ENCODE peak calls at places on chromosomes 16 and 17, in four cellular contexts. M is GM12878, N is K562, H is GM12891. K is an unnamed sample.

GRCh38 chr17:14790518-14790917 is 474.6 kb downstream of the PMP22 start:
- DNase-seq in M (no peak), N (no peak), H (no peak), K (no peak)

GRCh38 chr17:48733632-48734327 is 5.2 kb upstream of the HOXB13 start:
- DNase-seq in N (no peak), M (no peak), H (no peak), K (no peak)

GRCh38 chr16:52539197-52539596 is 7.7 kb downstream of the TOX3 start:
- DNase-seq in M (no peak), N (no peak), H (no peak), K (no peak)

GRCh38 chr16:15976225-15976812 is 26.9 kb downstream of the ABCC1 start:
- DNase-seq in N (no peak), H (no peak), M (no peak), K (no peak)

GRCh38 chr16:88064011-88064888 is 113.0 kb downstream of the BANP start:
- DNase-seq in H (no peak), M (no peak), N (no peak), K (no peak)

GRCh38 chr17:50904522-50905459 is 38.6 kb upstream of the TOB1 start:
- DNase-seq in N (no peak), H (no peak), M (no peak), K (no peak)

GRCh38 chr17:64331946-64332493 is 58.6 kb downstream of the PECAM1 start:
- DNase-seq in H (no peak), M (no peak), N (peak; percentile 94), K (no peak)

GRCh38 chr16:72985148-72985882 is 62.6 kb downstream of the ZFHX3 start:
- DNase-seq in H (no peak), M (no peak), N (no peak), K (no peak)

GRCh38 chr17:35243459-35244204 is 760 bp downstream of the SLFN5 start:
- DNase-seq in M (no peak), N (no peak), H (no peak), K (peak; percentile 15)

GRCh38 chr17:8949061-8949622 is 16.4 kb downstream of the PIK3R5 start:
- DNase-seq in N (no peak), M (no peak), H (no peak), K (no peak)

GRCh38 chr16:47965439-47965838 is 190.4 kb downstream of the ABCC12 start:
- DNase-seq in N (no peak), M (no peak), H (no peak), K (no peak)

GRCh38 chr17:17321356-17322025 is 18.3 kb downstream of the NT5M start:
- DNase-seq in N (no peak), H (no peak), M (no peak), K (no peak)

DNA sequence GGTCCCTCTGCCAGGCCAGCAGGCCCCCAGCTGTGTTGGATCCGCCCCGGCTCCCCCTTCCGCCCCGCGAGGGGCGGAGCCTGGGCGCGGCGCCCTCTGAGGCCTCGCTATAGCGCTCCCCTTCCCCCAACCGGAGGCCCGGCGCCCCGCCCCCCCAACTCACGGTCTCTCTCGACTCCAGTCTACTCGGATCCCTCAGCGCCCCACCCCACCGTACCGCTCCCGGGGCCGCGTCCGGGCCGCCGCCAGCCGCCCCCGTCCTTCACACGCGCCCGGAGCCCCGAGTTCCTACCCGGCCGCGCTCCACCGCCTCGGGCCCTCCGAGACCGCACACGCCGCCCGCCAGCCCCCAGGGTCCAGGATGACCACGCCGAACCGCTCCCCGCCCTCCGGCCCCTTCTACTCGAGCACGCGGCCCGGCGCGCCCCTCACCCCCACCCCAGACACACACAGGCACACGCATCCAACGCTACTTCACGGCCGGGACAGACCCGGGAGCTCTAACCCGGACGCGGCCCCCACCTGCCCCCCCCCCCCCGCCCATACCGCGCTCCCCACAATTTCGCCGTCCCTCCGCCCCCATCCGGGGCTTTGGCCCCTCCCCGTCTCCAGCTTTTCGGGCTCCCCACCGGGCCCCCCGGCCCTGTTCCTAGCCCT is 1.4 kb downstream of the PHF23 start:
- DNase-seq in H (peak; percentile 71), M (no peak), N (peak; percentile 89), K (peak; percentile 80)
- TF ChIP-seq POLR2A in H (no peak), M (peak; percentile 66), N (peak; percentile 55), K (peak; percentile 52)

GRCh38 chr16:11472851-11473250 is 113.9 kb downstream of the LITAF start:
- DNase-seq in M (no peak), N (no peak), H (no peak), K (no peak)

GRCh38 chr16:11472410-11472809 is 114.3 kb downstream of the LITAF start:
- DNase-seq in N (no peak), H (no peak), M (no peak), K (no peak)

GRCh38 chr16:11471548-11471947 is 115.2 kb downstream of the LITAF start:
- DNase-seq in H (no peak), N (no peak), M (no peak), K (no peak)

GRCh38 chr16:11474617-11475291 is 112.0 kb downstream of the LITAF start:
- DNase-seq in H (no peak), M (no peak), N (no peak), K (no peak)

GRCh38 chr16:11473728-11474127 is 113.0 kb downstream of the LITAF start:
- DNase-seq in M (no peak), H (no peak), N (no peak), K (no peak)
- TF ChIP-seq POLR2AphosphoS5 in M (no peak), H (no peak), N (no peak), K (no peak)

GRCh38 chr17:79303641-79304205 is 229.1 kb downstream of the ENGASE start:
- DNase-seq in N (no peak), H (no peak), M (no peak), K (no peak)

GRCh38 chr17:79304907-79305306 is 230.3 kb downstream of the ENGASE start:
- DNase-seq in H (no peak), M (no peak), N (peak; percentile 4), K (no peak)

GRCh38 chr17:79305831-79306687 is 231.4 kb downstream of the ENGASE start:
- DNase-seq in N (peak; percentile 73), M (no peak), H (no peak), K (no peak)

GRCh38 chr17:79305376-79305775 is 230.8 kb downstream of the ENGASE start:
- DNase-seq in M (no peak), H (no peak), N (no peak), K (no peak)

GRCh38 chr17:79306688-79307323 is 232.2 kb downstream of the ENGASE start:
- DNase-seq in H (no peak), M (no peak), N (no peak), K (no peak)
- TF ChIP-seq TAF1 in H (no peak), M (no peak), N (no peak), K (no peak)

GRCh38 chr17:42676424-42677011 is at the start of gene PLEKHH3:
- DNase-seq in N (no peak), H (no peak), M (no peak), K (no peak)
- TF ChIP-seq POLR2A in N (peak; percentile 66), H (no peak), M (peak; percentile 69), K (no peak)

GRCh38 chr17:77635176-77635575 is 323.3 kb upstream of the TNRC6C start:
- DNase-seq in M (no peak), H (no peak), N (no peak), K (no peak)
- TF ChIP-seq POLR2AphosphoS5 in M (no peak), H (no peak), N (no peak), K (no peak)

GRCh38 chr16:4500283-4500682 is 24.1 kb downstream of the HMOX2 start:
- DNase-seq in H (no peak), N (no peak), M (no peak), K (no peak)
- TF ChIP-seq TAF1 in H (no peak), N (no peak), M (no peak), K (no peak)

DNA sequence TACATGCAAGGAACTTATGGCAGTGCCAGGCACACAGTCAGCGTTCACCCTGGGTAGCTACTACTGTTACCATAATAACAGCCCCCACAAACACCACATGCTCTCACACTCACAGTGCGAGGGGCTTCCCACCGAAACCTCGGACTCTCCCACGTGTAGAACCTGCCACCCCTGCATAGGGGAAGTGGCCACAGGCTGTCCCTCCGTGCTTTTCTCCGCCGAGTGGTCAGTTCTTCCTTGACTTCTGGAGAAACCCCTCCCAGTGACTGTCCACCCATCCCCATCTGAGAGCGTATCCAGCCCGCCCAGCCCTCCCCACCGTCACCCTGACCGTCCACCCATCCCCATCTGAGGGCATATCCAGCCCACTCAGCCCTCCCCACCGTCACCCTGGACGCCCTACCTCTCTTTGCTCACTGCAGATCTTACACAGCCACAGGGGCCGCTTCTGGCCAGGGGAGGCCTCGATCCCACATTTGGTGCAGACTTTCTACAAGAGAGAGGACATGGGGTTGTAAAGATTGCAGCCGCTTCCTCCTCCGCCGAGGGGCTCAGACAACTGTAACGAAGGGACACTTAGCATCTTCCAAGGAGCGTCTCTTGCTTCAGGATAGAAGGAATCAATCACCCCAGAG is 71.1 kb downstream of the RPH3AL start:
- DNase-seq in H (no peak), M (no peak), N (no peak), K (no peak)
- TF ChIP-seq POLR2A in H (no peak), M (no peak), N (no peak), K (no peak)

GRCh38 chr17:7293821-7294613 is 422 bp downstream of the YBX2 start:
- DNase-seq in N (peak; percentile 62), M (no peak), H (no peak), K (no peak)

GRCh38 chr17:7294614-7295153 is at the start of gene YBX2:
- DNase-seq in H (peak; percentile 91), M (no peak), N (no peak), K (peak; percentile 86)

GRCh38 chr17:7293131-7293557 is 1.3 kb downstream of the YBX2 start:
- DNase-seq in N (peak; percentile 40), M (no peak), H (no peak), K (no peak)

GRCh38 chr17:7295230-7296180 is 1.1 kb upstream of the YBX2 start:
- DNase-seq in H (no peak), M (no peak), N (no peak), K (no peak)

GRCh38 chr17:7296189-7296861 is 1.9 kb upstream of the YBX2 start:
- DNase-seq in N (peak; percentile 83), H (peak; percentile 84), M (no peak), K (peak; percentile 81)
- TF ChIP-seq POLR2AphosphoS5 in N (no peak), H (no peak), M (no peak), K (no peak)

GRCh38 chr16:56113223-56113622 is 78.1 kb upstream of the GNAO1 start:
- DNase-seq in M (no peak), H (no peak), N (no peak), K (no peak)
- TF ChIP-seq TAF1 in M (no peak), H (no peak), N (no peak), K (no peak)